ENCODE peak calls at places on chromosomes 11 and 22, in seven cellular contexts. I is GM12891, Q is brain microvascular endothelial cell, W is cardiac fibroblast, V is kidney tubule cell, R is fibroblast of villous mesenchyme, S is ovary. E is an unnamed sample.
A peak's percentile ranks its signal among the peaks of the same experiment; 100 is the strongest.

GRCh38 chr22:42920101-42920820 is 63.2 kb upstream of the ARFGAP3 start:
- DNase-seq in W (peak; percentile 57), Q (no peak), R (no peak), S (no peak), V (peak; percentile 70), I (no peak), E (no peak)

GRCh38 chr22:23053912-23054530 is 16.3 kb upstream of the GNAZ start:
- DNase-seq in V (no peak), S (no peak), Q (no peak), R (no peak), I (no peak), W (no peak), E (no peak)

GRCh38 chr11:94148189-94148588 is 19.5 kb downstream of the PANX1 start:
- DNase-seq in S (no peak), I (no peak), W (no peak), V (no peak), R (peak; percentile 62), Q (no peak), E (no peak)

GRCh38 chr22:40396882-40397281 is 26.5 kb downstream of the SGSM3 start:
- DNase-seq in Q (peak; percentile 75), W (peak; percentile 92), V (peak; percentile 68), R (peak; percentile 88), S (no peak), I (no peak), E (no peak)

GRCh38 chr11:61120099-61120864 is 18.0 kb downstream of the CD5 start:
- DNase-seq in R (no peak), I (no peak), W (no peak), V (no peak), S (no peak), Q (no peak), E (no peak)

GRCh38 chr22:37386441-37386840 is 40.8 kb downstream of the ELFN2 start:
- DNase-seq in R (no peak), S (no peak), W (no peak), V (no peak), I (no peak), Q (no peak), E (no peak)

GRCh38 chr11:7020183-7020917 is at the start of the genes NLRP14 and ZNF214:
- DNase-seq in I (no peak), R (peak; percentile 87), V (peak; percentile 92), W (peak; percentile 96), Q (peak; percentile 90), S (peak; percentile 95), E (peak; percentile 96)

GRCh38 chr11:9716275-9717039 is 52.6 kb downstream of the SWAP70 start:
- DNase-seq in R (peak; percentile 48), I (no peak), W (peak; percentile 90), Q (peak; percentile 68), S (no peak), V (no peak), E (peak; percentile 32)

GRCh38 chr11:83602116-83602515 is 315.9 kb upstream of the CCDC90B start:
- DNase-seq in Q (no peak), I (no peak), W (no peak), S (no peak), R (no peak), V (no peak), E (no peak)

GRCh38 chr11:129960216-129961214 is 42.1 kb downstream of the PRDM10 start:
- DNase-seq in R (peak; percentile 86), I (no peak), Q (peak; percentile 93), S (no peak), V (peak; percentile 81), W (peak; percentile 69), E (no peak)